ENCODE peak calls at places on chromosomes 3 and 15, in four cellular contexts. V is right lobe of liver, Y is endothelial cell of umbilical vein, F is mammary epithelial cell. O is an unnamed sample.

GRCh38 chr15:25783607-25784131 is 79.5 kb downstream of the ATP10A start:
- DNase-seq in V (peak; percentile 45), Y (no peak), F (no peak), O (no peak)

GRCh38 chr15:90552162-90552928 is 22.6 kb downstream of the CRTC3 start:
- DNase-seq in V (no peak), Y (no peak), F (no peak), O (peak; percentile 57)

GRCh38 chr3:15287565-15288330 is 44.6 kb downstream of the SH3BP5 start:
- DNase-seq in V (peak; percentile 67), Y (no peak), F (no peak), O (peak; percentile 90)

GRCh38 chr15:67784057-67784781 is 41.1 kb upstream of the SKOR1 start:
- DNase-seq in V (no peak), Y (no peak), F (no peak), O (no peak)

GRCh38 chr3:168116279-168116678 is 20.6 kb upstream of the GOLIM4 start:
- DNase-seq in V (no peak), Y (no peak), F (peak; percentile 67), O (peak; percentile 80)

GRCh38 chr3:36482259-36482658 is 102.0 kb downstream of the STAC start:
- DNase-seq in V (no peak), Y (no peak), F (no peak), O (no peak)

GRCh38 chr15:68637755-68638405 is 59.1 kb downstream of the CORO2B start:
- DNase-seq in V (no peak), Y (no peak), F (no peak), O (peak; percentile 84)

GRCh38 chr3:157204431-157204830 is 44.5 kb upstream of the CCNL1 start:
- DNase-seq in V (no peak), Y (peak; percentile 74), F (peak; percentile 5), O (no peak)

GRCh38 chr3:4741404-4742307 is 237.6 kb upstream of the BHLHE40 start:
- DNase-seq in V (peak; percentile 72), Y (peak; percentile 99), F (peak; percentile 98), O (peak; percentile 70)

GRCh38 chr3:134432236-134432635 is 53.5 kb downstream of the ANAPC13 start:
- DNase-seq in V (no peak), Y (no peak), F (no peak), O (no peak)

GRCh38 chr3:20760981-20761380 is 575.0 kb upstream of the SGO1 start:
- DNase-seq in V (no peak), Y (no peak), F (no peak), O (no peak)

GRCh38 chr3:43071313-43071893 is 34.5 kb downstream of the POMGNT2 start:
- DNase-seq in V (no peak), Y (no peak), F (no peak), O (no peak)

GRCh38 chr3:196292281-196292923 is 4.9 kb upstream of the PCYT1A start:
- DNase-seq in V (no peak), Y (no peak), F (no peak), O (no peak)

GRCh38 chr3:183534249-183534648 is 21.3 kb downstream of the KLHL6 start:
- DNase-seq in V (no peak), Y (no peak), F (peak; percentile 40), O (no peak)

GRCh38 chr15:101167791-101168462 is 83.9 kb downstream of the CHSY1 start:
- DNase-seq in V (peak; percentile 74), Y (peak; percentile 95), F (peak; percentile 87), O (peak; percentile 91)

GRCh38 chr15:101168463-101168824 is 83.4 kb downstream of the CHSY1 start:
- DNase-seq in V (no peak), Y (no peak), F (no peak), O (peak; percentile 69)

GRCh38 chr15:101167366-101167790 is 84.5 kb downstream of the CHSY1 start:
- DNase-seq in V (no peak), Y (peak; percentile 91), F (no peak), O (no peak)

GRCh38 chr15:101169457-101170071 is 82.3 kb downstream of the CHSY1 start:
- DNase-seq in V (no peak), Y (no peak), F (no peak), O (no peak)

GRCh38 chr15:101168898-101169297 is 83.0 kb downstream of the CHSY1 start:
- DNase-seq in V (no peak), Y (no peak), F (no peak), O (no peak)
- H3K4me1 ChIP-seq in V (no peaks in the 10 kb centered on the region), Y (peaks cover 37% of the 10 kb centered on the region), F (peaks cover 49% of the 10 kb centered on the region), O (peaks cover 10% of the 10 kb centered on the region)

GRCh38 chr3:128482175-128482856 is 10.7 kb downstream of the GATA2 start:
- DNase-seq in V (no peak), Y (peak; percentile 48), F (no peak), O (no peak)
- H3K27me3 ChIP-seq in V (peaks cover 24% of the 10 kb centered on the region), Y (no peaks in the 10 kb centered on the region), F (peaks cover 32% of the 10 kb centered on the region), O (no peaks in the 10 kb centered on the region)

DNA sequence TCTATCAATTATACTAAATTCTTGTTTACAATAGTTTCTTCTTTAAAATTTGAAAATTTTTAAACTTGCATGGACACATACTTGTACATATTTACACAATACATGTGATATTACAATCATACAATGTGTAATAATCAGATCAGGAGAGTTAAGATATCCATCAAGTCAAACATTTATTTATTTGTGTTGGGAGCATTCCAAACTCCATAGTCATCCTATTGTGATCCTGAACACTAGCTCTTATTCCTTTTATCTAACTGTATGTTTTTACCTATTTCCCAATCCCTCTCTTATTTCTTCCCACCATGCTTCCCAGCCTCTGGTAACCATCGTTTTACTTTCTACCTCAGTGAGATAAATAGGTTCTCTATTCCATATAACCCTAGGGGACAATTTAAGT is 1219.2 kb downstream of the ZPLD1 start:
- DNase-seq in V (no peak), Y (no peak), F (no peak), O (no peak)
- H3K4me1 ChIP-seq in V (no peaks in the 10 kb centered on the region), Y (no peaks in the 10 kb centered on the region), F (no peaks in the 10 kb centered on the region), O (no peaks in the 10 kb centered on the region)

GRCh38 chr3:62371735-62372591 is 1.4 kb downstream of the FEZF2 start:
- DNase-seq in V (peak; percentile 79), Y (no peak), F (no peak), O (no peak)

GRCh38 chr3:62368705-62369475 is 4.5 kb downstream of the FEZF2 start:
- DNase-seq in V (no peak), Y (no peak), F (no peak), O (no peak)

GRCh38 chr3:62369476-62369743 is 3.9 kb downstream of the FEZF2 start:
- DNase-seq in V (no peak), Y (no peak), F (no peak), O (no peak)

GRCh38 chr3:62371032-62371734 is 2.2 kb downstream of the FEZF2 start:
- DNase-seq in V (no peak), Y (no peak), F (no peak), O (no peak)

DNA sequence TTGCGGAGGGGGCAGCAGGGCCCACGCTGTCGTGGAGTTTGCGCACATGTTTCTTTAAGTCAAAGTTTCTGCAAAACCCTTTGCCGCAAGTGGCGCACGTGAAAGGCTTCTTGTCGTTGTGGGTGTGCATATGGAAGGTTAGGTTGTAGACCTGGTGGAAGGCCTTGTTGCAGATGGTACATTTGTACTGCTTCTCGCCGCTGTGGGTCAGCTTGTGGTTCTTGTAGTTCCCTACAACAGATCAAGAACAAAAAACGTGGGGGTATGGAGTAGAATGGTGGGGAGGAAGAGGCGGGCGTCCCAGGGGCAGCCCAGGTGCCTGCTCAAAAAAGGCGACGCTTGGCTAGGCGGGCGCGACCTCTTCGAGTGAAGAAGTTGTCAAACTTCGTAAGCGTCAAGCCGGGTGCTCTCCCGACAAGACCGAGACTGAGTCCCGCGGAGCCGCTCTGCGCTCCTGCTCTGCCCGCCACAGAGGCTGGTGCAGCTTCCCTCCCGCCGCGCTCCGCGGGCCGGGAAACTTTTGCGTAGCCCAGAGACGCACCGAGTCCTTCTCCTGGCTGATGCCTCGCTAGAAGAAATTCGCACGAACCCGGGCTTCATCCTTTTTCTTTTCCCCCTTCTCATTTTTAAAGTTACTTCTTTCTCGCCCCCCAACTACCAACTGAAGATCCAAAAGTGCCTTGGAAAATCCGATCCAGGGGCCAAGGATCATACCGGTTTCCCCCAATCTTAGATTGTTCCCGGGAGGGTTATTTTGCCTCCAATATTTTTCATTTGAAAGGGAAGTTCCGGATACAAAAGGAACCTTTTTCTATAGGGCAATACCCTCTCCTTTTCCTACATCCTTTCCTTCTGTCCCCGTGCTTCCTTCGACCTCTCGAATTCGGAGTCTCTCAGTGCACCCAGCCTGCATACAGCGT is 3.0 kb downstream of the FEZF2 start:
- DNase-seq in V (no peak), Y (no peak), F (no peak), O (no peak)
- H3K27me3 ChIP-seq in V (peaks cover 60% of the 10 kb centered on the region), Y (peaks cover 87% of the 10 kb centered on the region), F (peaks cover 75% of the 10 kb centered on the region), O (no peaks in the 10 kb centered on the region)

DNA sequence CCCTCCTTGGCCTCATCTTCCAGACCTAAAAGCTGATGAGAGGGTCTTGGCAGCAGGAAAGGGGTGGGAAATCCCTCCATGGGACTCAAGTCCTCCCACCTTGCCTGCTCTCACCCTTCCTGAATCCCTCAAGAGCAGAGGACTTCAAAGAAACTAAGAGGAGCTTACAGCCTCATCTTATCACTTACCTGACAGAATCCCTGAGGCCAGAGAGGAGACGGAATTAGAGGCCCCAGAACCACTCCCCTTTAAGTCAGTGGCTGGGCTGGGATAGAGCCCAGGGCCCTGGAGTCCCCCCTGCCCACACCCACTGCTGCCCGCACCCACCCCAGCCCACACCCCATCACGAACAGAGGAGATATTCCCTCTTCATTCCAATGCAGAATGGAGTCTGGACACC is 15.2 kb downstream of the LOXL1 start:
- DNase-seq in V (no peak), Y (no peak), F (no peak), O (no peak)
- H3K4me1 ChIP-seq in V (no peaks in the 10 kb centered on the region), Y (peaks cover 4% of the 10 kb centered on the region), F (peaks cover 29% of the 10 kb centered on the region), O (peaks cover 7% of the 10 kb centered on the region)

GRCh38 chr15:33678606-33679005 is 289.7 kb upstream of the CHRM5 start:
- DNase-seq in V (no peak), Y (no peak), F (no peak), O (no peak)
- H3K27me3 ChIP-seq in V (peaks cover 3% of the 10 kb centered on the region), Y (peaks cover 8% of the 10 kb centered on the region), F (peaks cover 4% of the 10 kb centered on the region), O (no peaks in the 10 kb centered on the region)

GRCh38 chr15:31365655-31366127 is 39.1 kb downstream of the KLF13 start:
- DNase-seq in V (peak; percentile 93), Y (no peak), F (peak; percentile 70), O (peak; percentile 99)
- H3K4me1 ChIP-seq in V (peaks cover 16% of the 10 kb centered on the region), Y (peaks cover 7% of the 10 kb centered on the region), F (peaks cover 57% of the 10 kb centered on the region), O (peaks cover 49% of the 10 kb centered on the region)

GRCh38 chr3:182142928-182143327 is 431.2 kb downstream of the SOX2 start:
- DNase-seq in V (no peak), Y (no peak), F (no peak), O (no peak)

GRCh38 chr3:182136008-182136910 is 424.5 kb downstream of the SOX2 start:
- DNase-seq in V (no peak), Y (no peak), F (no peak), O (no peak)

GRCh38 chr3:182135056-182135455 is 423.3 kb downstream of the SOX2 start:
- DNase-seq in V (no peak), Y (no peak), F (no peak), O (no peak)

GRCh38 chr3:182139627-182140357 is 428.1 kb downstream of the SOX2 start:
- DNase-seq in V (no peak), Y (no peak), F (no peak), O (no peak)

GRCh38 chr3:182138388-182138787 is 426.7 kb downstream of the SOX2 start:
- DNase-seq in V (no peak), Y (no peak), F (no peak), O (no peak)
- H3K27me3 ChIP-seq in V (no peaks in the 10 kb centered on the region), Y (no peaks in the 10 kb centered on the region), F (peaks cover 4% of the 10 kb centered on the region), O (no peaks in the 10 kb centered on the region)

DNA sequence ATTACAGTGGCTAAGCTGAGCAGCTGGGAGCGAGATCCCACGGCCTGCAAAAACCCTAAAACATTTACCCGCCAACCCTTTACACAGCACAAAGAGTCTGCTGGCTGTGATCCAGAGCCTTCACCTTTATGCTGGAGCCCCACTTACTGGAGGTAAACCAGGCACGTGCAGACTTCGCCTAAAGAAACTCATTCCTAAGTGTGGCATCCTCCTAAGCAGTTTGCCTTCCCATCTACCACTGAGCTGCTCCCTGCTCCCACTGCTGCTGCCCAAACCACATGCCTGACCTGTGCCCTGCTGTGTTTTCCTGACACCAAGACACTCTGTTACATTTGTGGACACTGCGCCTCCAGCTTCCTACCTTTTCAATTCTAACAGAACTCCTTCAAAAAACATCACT is 53.0 kb downstream of the CHSY1 start:
- DNase-seq in V (no peak), Y (no peak), F (no peak), O (no peak)
- H3K4me1 ChIP-seq in V (no peaks in the 10 kb centered on the region), Y (peaks cover 23% of the 10 kb centered on the region), F (peaks cover 26% of the 10 kb centered on the region), O (peaks cover 17% of the 10 kb centered on the region)